ENCODE peak calls at places on chromosome 5, in six cellular contexts. G is fibroblast of lung, F is H1, T is neural progenitor cell, N is SK-N-SH, J is IMR-90. Y is an unnamed sample. For H3K36me3, the result is how much of the 10 kb centered on the place peaks cover.

GRCh38 chr5:53416144-53416730 is 64.2 kb upstream of the FST start:
- DNase-seq in G (no peak), F (no peak), T (no peak), N (no peak), J (no peak), Y (no peak)

GRCh38 chr5:178642351-178642909 is 15.6 kb upstream of the CLK4 start:
- DNase-seq in G (peak), F (no peak), T (no peak), N (peak), J (peak), Y (no peak)

GRCh38 chr5:168159425-168159824 is 132.0 kb upstream of the WWC1 start:
- DNase-seq in G (no peak), F (no peak), T (peak), N (no peak), J (no peak), Y (no peak)

GRCh38 chr5:14039576-14039975 is 95.1 kb upstream of the DNAH5 start:
- DNase-seq in G (peak), F (no peak), T (no peak), N (no peak), J (peak), Y (no peak)

GRCh38 chr5:120055858-120056257 is 408.2 kb upstream of the PRR16 start:
- DNase-seq in G (peak), F (no peak), T (no peak), N (no peak), J (peak), Y (no peak)

GRCh38 chr5:160438316-160439204 is 16.9 kb downstream of the PTTG1 start:
- DNase-seq in G (peak), F (peak), T (peak), N (peak), J (peak), Y (peak)

GRCh38 chr5:123344819-123345426 is 78.3 kb downstream of the CEP120 start:
- DNase-seq in G (peak), F (no peak), T (peak), N (peak), J (peak), Y (no peak)

GRCh38 chr5:126675338-126675737 is 74.6 kb downstream of the PHAX start:
- DNase-seq in G (no peak), F (no peak), T (no peak), N (no peak), J (no peak), Y (no peak)

GRCh38 chr5:141941307-141941706 is 16.7 kb downstream of the PCDH12 start:
- DNase-seq in G (peak), F (no peak), T (no peak), N (no peak), J (no peak), Y (no peak)

GRCh38 chr5:54115768-54116403 is 194.5 kb downstream of the ARL15 start:
- DNase-seq in G (peak), F (no peak), T (no peak), N (peak), J (peak), Y (no peak)

GRCh38 chr5:131379723-131380122 is 115.9 kb downstream of the CDC42SE2 start:
- DNase-seq in G (peak), F (no peak), T (no peak), N (no peak), J (peak), Y (peak)

GRCh38 chr5:378976-379742 is 57.6 kb downstream of the AHRR start:
- DNase-seq in G (peak), F (no peak), T (no peak), N (peak), J (peak), Y (no peak)

GRCh38 chr5:141507387-141508091 is 18.7 kb downstream of the PCDHGC5 start:
- DNase-seq in G (peak), F (no peak), T (peak), N (peak), J (peak), Y (no peak)

GRCh38 chr5:161895510-161895909 is 47.6 kb downstream of the GABRA1 start:
- DNase-seq in G (no peak), F (no peak), T (no peak), N (no peak), J (no peak), Y (no peak)

GRCh38 chr5:174935854-174936474 is 211.6 kb downstream of the MSX2 start:
- DNase-seq in G (peak), F (peak), T (peak), N (peak), J (peak), Y (peak)

GRCh38 chr5:96584712-96585111 is 77.5 kb upstream of the CAST start:
- DNase-seq in G (no peak), F (no peak), T (no peak), N (no peak), J (no peak), Y (no peak)

GRCh38 chr5:154214236-154215106 is 23.9 kb downstream of the GALNT10 start:
- DNase-seq in G (peak), F (no peak), T (no peak), N (no peak), J (peak), Y (no peak)

GRCh38 chr5:97096096-97096648 is 46.2 kb downstream of the LIX1 start:
- DNase-seq in G (peak), F (no peak), T (no peak), N (no peak), J (no peak), Y (no peak)

GRCh38 chr5:51476456-51476855 is 93.2 kb downstream of the ISL1 start:
- DNase-seq in G (no peak), F (no peak), T (no peak), N (no peak), J (no peak), Y (no peak)

GRCh38 chr5:109102291-109102690 is 307.5 kb downstream of the PJA2 start:
- DNase-seq in G (peak), F (no peak), T (no peak), N (no peak), J (no peak), Y (no peak)

GRCh38 chr5:7394889-7395431 is 978 bp upstream of the ADCY2 start:
- DNase-seq in G (no peak), F (peak), T (peak), N (peak), J (no peak), Y (no peak)
- TF ChIP-seq CTCF in G (no peak), F (peak), T (peak), N (no peak), J (no peak), Y (no peak)

DNA sequence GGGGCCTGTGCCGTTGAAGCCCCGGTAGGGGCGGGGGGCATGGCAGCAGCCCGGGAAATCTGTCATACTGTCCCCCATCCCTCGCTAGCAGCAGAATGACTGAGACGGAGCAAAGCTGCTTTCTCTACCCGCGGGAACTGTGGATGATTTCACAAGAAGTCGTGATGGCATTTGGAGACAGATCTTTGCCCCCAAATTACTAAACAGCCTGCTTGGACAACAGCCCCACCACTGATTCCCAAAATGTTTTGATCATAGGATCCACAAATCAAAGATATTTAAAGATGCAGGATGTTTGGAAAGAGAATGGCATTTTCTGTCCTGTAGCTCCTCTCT is 216.6 kb downstream of the PDZD2 start:
- DNase-seq in G (no peak), F (no peak), T (no peak), N (no peak), J (no peak), Y (no peak)
- H3K9ac ChIP-seq in G (no peak), F (no peak), T (no peak), N (no peak), J (no peak), Y (no peak)

GRCh38 chr5:134511796-134512660 is 13.4 kb upstream of the JADE2 start:
- DNase-seq in G (peak), F (peak), T (peak), N (no peak), J (peak), Y (no peak)
- H3K36me3 ChIP-seq in G (under half), F (under half), T (under half), N (under half), J (under half), Y (under half)

GRCh38 chr5:164255598-164256213 is 750.3 kb downstream of the MAT2B start:
- DNase-seq in G (no peak), F (no peak), T (no peak), N (no peak), J (no peak), Y (no peak)
- TF ChIP-seq CTCF in G (no peak), F (no peak), T (peak), N (no peak), J (no peak), Y (no peak)

GRCh38 chr5:156328766-156329165 is 1.8 kb downstream of the SGCD start:
- DNase-seq in G (no peak), F (no peak), T (no peak), N (no peak), J (no peak), Y (no peak)

GRCh38 chr5:156327306-156327705 is 342 bp downstream of the SGCD start:
- DNase-seq in G (no peak), F (no peak), T (no peak), N (no peak), J (no peak), Y (no peak)

GRCh38 chr5:156329197-156329611 is 2.2 kb downstream of the SGCD start:
- DNase-seq in G (no peak), F (no peak), T (no peak), N (no peak), J (no peak), Y (no peak)

GRCh38 chr5:156326718-156327259 is at the start of gene SGCD:
- DNase-seq in G (peak), F (peak), T (peak), N (peak), J (peak), Y (no peak)

GRCh38 chr5:156328176-156328575 is 1.2 kb downstream of the SGCD start:
- DNase-seq in G (peak), F (no peak), T (no peak), N (no peak), J (peak), Y (no peak)
- H3K9ac ChIP-seq in G (no peak), F (no peak), T (no peak), N (no peak), J (peak), Y (no peak)

Y was measured in DND-41.